ENCODE peak calls at places on chromosomes 13 and 19, in five cellular contexts. R, N, F, J and W are unnamed samples.

GRCh38 chr13:101065314-101065713 is 351.0 kb downstream of the NALCN start:
- DNase-seq in J (peak), R (no peak), N (no peak), F (no peak), W (no peak)

GRCh38 chr19:41531438-41532311 is 44.3 kb upstream of the CEACAM21 start:
- DNase-seq in N (peak), J (peak), R (peak), F (no peak), W (no peak)

GRCh38 chr19:36245210-36246005 is 30.5 kb downstream of the ZNF146 start:
- DNase-seq in J (no peak), N (no peak), F (peak), R (no peak), W (no peak)

GRCh38 chr13:78606471-78607408 is 3.4 kb upstream of the POU4F1 start:
- DNase-seq in R (no peak), J (no peak), N (no peak), F (peak), W (no peak)

GRCh38 chr13:75263741-75264407 is 218.1 kb downstream of the TBC1D4 start:
- DNase-seq in F (no peak), J (no peak), N (no peak), R (no peak), W (no peak)

GRCh38 chr13:71866173-71867091 is 572 bp downstream of the DACH1 start:
- DNase-seq in N (no peak), J (no peak), R (peak), F (peak), W (no peak)

GRCh38 chr19:33064778-33065550 is at the start of gene RHPN2:
- DNase-seq in R (peak), N (no peak), J (no peak), F (peak), W (no peak)

GRCh38 chr19:55487884-55488687 is at the start of gene SSC5D:
- DNase-seq in F (peak), N (no peak), R (no peak), J (no peak), W (no peak)

GRCh38 chr19:5953680-5954213 is 24.2 kb downstream of the RANBP3 start:
- DNase-seq in R (no peak), N (no peak), F (no peak), J (no peak), W (no peak)

GRCh38 chr13:61414686-61415664 is 674 bp downstream of the PCDH20 start:
- DNase-seq in F (peak), R (no peak), J (no peak), N (no peak), W (no peak)

GRCh38 chr13:44388427-44388826 is 14.8 kb downstream of the SERP2 start:
- DNase-seq in N (no peak), J (no peak), F (peak), R (no peak), W (no peak)

GRCh38 chr13:99432637-99433542 is 68.4 kb upstream of the TM9SF2 start:
- DNase-seq in R (peak), J (no peak), N (peak), F (peak), W (no peak)

GRCh38 chr13:28451482-28452217 is 43.3 kb downstream of the FLT1 start:
- DNase-seq in J (no peak), F (peak), N (no peak), R (no peak), W (no peak)

GRCh38 chr13:73000027-73000674 is 58.7 kb upstream of the KLF5 start:
- DNase-seq in N (no peak), R (no peak), J (no peak), F (no peak), W (no peak)

GRCh38 chr13:51341232-51341631 is 1.7 kb downstream of the SERPINE3 start:
- DNase-seq in J (no peak), R (no peak), N (no peak), F (no peak), W (no peak)

GRCh38 chr13:50257646-50258045 is 242.4 kb downstream of the KCNRG start:
- DNase-seq in F (no peak), N (no peak), R (no peak), J (no peak), W (no peak)

GRCh38 chr13:20192470-20193141 is at the start of gene GJB2:
- DNase-seq in F (peak), R (no peak), N (no peak), J (no peak), W (peak)

GRCh38 chr19:35224681-35225604 is 3.6 kb downstream of the FAM187B start:
- DNase-seq in F (peak), R (no peak), N (no peak), J (no peak), W (peak)

GRCh38 chr13:21402586-21403307 is 56.4 kb downstream of the ZDHHC20 start:
- DNase-seq in N (no peak), F (no peak), R (no peak), J (no peak), W (no peak)

GRCh38 chr13:77952737-77953136 is 34.1 kb upstream of the EDNRB start:
- DNase-seq in N (no peak), F (no peak), R (no peak), J (no peak), W (no peak)

GRCh38 chr19:38006361-38007045 is 99.5 kb downstream of the SIPA1L3 start:
- DNase-seq in F (no peak), R (no peak), J (no peak), N (no peak), W (no peak)

GRCh38 chr19:44002212-44002565 is 568 bp upstream of the ZNF230 start:
- DNase-seq in N (no peak), R (no peak), F (no peak), J (no peak), W (no peak)

GRCh38 chr19:44764975-44765948 is 12.4 kb upstream of the CBLC start:
- DNase-seq in R (no peak), F (no peak), J (no peak), N (no peak), W (no peak)

GRCh38 chr13:35891973-35892441 is 239.2 kb downstream of the DCLK1 start:
- DNase-seq in N (no peak), R (no peak), F (no peak), J (no peak), W (no peak)

GRCh38 chr19:46040952-46041500 is at the start of gene IGFL4:
- DNase-seq in N (no peak), J (peak), F (no peak), R (no peak), W (no peak)

GRCh38 chr19:10517760-10518443 is 655 bp upstream of the S1PR5 start:
- DNase-seq in N (peak), J (no peak), F (peak), R (no peak), W (no peak)

GRCh38 chr13:28425796-28426195 is 69.1 kb downstream of the FLT1 start:
- DNase-seq in N (no peak), R (no peak), J (no peak), F (no peak), W (no peak)

GRCh38 chr13:31046711-31047279 is 114.3 kb downstream of the TEX26 start:
- DNase-seq in F (no peak), N (no peak), J (no peak), R (no peak), W (no peak)

GRCh38 chr19:18483119-18483518 is 38.8 kb downstream of the ELL start:
- DNase-seq in F (no peak), J (no peak), R (no peak), N (no peak), W (no peak)

GRCh38 chr19:811511-812048 is 10.2 kb downstream of the PLPPR3 start:
- DNase-seq in F (peak), J (no peak), N (no peak), R (peak), W (no peak)
- TF ChIP-seq POLR2AphosphoS5 in F (peak), J (no peak), N (no peak), R (no peak), W (no peak)

DNA sequence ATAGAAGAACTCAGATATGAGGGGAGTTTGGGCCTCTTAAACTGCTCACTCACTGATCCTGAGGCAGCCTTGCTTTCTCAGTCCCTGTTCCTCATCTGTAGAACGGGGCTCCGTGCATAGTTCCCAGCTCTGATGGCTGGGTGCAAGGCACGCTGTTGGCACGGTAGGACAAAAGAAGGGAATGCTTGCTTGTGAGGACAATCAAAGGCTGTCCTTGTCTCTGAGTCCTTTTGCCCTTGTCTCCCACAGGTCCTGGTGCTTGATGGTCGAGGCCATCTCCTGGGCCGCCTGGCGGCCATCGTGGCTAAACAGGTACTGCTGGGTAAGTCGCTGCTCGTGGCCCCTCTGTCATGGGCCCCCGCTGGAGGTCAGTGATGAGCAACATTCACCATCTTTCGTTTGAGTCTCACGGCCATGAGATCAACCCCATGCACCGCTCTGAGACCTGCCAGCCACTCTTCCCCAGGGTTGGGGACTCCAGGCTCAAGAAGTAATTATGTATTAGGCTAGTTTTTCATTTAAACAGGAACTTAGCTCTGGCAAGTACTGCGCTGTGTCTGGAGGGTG is 2.3 kb downstream of the RPL13A start:
- DNase-seq in R (no peak), F (no peak), J (no peak), N (no peak), W (no peak)
- TF ChIP-seq POLR2AphosphoS5 in R (peak), F (peak), J (no peak), N (peak), W (no peak)

GRCh38 chr19:47713046-47714021 is at the start of gene EHD2:
- DNase-seq in F (peak), R (peak), J (no peak), N (peak), W (no peak)
- TF ChIP-seq POLR2AphosphoS5 in F (peak), R (no peak), J (no peak), N (peak), W (peak)

GRCh38 chr19:805600-806550 is 8.6 kb downstream of the PTBP1 start:
- DNase-seq in R (no peak), J (no peak), F (peak), N (no peak), W (no peak)

GRCh38 chr19:806815-807421 is 9.7 kb downstream of the PTBP1 start:
- DNase-seq in N (no peak), R (no peak), F (peak), J (no peak), W (no peak)

GRCh38 chr19:807627-808175 is 10.4 kb downstream of the PTBP1 start:
- DNase-seq in F (no peak), N (no peak), R (no peak), J (no peak), W (no peak)

GRCh38 chr19:810077-810855 is 11.5 kb downstream of the PLPPR3 start:
- DNase-seq in F (peak), R (no peak), J (no peak), N (no peak), W (no peak)

DNA sequence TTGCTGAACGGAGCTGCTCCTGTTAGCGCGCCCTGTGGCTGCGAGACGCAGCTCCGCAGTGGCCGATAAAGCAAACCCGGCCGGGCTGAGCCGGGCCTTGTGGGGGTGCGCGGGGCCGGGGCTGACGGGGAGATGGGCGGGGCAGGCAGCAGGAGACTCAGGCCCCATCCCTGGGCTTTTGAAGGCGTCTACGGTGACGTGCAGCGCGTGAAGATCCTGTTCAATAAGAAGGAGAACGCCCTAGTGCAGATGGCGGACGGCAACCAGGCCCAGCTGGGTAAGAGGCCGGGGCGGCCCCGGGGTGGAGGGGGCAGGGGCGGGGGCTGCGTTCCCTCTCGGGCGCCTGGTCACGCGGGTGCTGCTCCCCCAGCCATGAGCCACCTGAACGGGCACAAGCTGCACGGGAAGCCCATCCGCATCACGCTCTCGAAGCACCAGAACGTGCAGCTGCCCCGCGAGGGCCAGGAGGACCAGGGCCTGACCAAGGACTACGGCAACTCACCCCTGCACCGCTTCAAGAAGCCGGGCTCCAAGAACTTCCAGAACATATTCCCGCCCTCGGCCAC is 11.0 kb downstream of the PTBP1 start:
- DNase-seq in N (no peak), R (no peak), F (no peak), J (no peak), W (no peak)
- TF ChIP-seq POLR2AphosphoS5 in N (no peak), R (peak), F (no peak), J (no peak), W (no peak)

DNA sequence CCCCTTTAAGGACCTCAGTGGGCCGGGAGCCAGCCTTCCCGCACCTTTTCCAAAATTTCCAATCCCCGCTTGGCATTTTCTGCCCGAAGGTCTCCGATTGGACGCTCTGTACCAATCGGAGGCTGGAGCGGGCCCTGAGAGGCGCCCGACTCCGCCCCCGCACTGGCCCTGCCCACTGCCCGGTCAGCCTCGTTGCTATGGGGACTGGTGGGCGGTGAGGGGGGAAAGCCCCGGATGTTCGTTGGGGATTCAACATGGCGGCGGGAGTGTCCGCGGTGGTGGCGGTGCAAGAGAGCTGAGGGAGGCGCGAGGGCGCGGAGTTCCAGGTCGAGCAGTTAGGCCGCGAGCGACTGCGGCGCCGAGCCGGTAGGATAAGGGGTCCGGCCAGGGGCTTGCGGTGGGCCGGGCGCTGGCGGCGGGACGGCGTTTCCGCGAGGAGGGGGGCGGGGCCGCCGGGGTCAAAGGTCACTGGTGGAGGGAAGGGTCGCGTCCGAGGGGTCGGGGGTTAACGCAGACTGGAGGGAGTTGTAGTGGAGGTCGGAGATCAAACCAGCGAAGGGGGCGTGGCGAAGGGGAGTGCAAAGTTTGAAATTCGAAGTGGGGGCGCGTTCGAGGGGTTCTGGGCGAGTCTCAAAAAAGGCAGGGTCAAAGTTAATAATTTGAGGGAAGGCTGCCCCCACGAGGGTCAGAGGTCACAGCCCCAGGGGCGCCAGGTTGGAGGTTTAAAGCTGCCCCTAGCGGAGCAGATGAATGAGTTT is at the start of gene PAK4:
- DNase-seq in J (peak), F (peak), R (peak), N (peak), W (no peak)
- TF ChIP-seq POLR2AphosphoS5 in J (peak), F (peak), R (peak), N (peak), W (peak)

DNA sequence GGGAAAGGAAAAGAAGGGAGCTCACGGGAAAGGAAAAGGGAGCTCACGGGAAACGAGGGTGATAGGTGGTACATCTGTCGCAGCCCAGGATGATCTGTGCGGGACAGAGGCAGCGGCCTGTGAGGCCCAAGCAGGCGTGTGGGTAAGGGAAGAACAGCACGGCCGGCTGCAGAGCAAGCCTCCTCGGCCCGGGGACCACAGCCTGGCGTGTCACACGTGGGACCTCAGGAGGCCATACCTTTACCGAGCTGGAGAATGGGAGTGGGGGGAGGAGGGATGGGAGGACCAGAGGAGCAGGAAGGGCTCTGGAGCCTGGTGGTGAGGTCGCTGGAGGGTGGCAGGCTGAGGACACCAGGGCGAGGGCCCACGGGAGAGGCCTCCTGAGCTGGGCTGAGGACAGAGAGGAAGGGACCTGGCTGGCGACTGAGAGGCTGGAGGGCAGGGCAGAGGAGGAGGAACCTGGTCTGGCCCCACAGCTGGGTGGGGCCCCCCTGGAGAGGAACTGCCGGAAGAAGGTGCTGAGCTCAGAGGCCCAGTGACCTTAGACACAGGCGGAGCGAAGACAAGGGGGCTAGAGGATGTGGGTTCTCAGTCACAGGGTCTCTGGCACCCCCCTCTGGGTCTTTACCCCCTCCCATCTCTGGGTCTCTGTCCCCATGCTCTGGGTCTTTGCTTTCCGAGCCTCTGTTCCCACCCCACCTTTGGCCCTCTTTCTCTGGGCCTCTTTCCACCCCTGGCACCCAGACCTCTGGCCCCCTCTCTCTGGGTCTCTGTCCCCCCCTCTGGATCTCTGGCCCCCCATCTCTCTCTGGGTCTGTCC is 2.9 kb upstream of the FTL start:
- DNase-seq in F (peak), J (no peak), N (no peak), R (peak), W (no peak)
- TF ChIP-seq POLR2AphosphoS5 in F (peak), J (peak), N (no peak), R (peak), W (no peak)

GRCh38 chr19:4870025-4870700 is 2.7 kb upstream of the PLIN3 start:
- DNase-seq in F (peak), N (no peak), J (no peak), R (no peak), W (no peak)
- TF ChIP-seq POLR2AphosphoS5 in F (no peak), N (no peak), J (no peak), R (no peak), W (no peak)

GRCh38 chr19:2084993-2085720 is 11.0 kb downstream of the MOB3A start:
- DNase-seq in R (peak), F (no peak), N (peak), J (no peak), W (no peak)

GRCh38 chr19:2087621-2088100 is 8.5 kb downstream of the MOB3A start:
- DNase-seq in J (no peak), R (no peak), N (no peak), F (no peak), W (no peak)

GRCh38 chr19:2089727-2090053 is 6.4 kb downstream of the MOB3A start:
- DNase-seq in N (no peak), J (no peak), R (no peak), F (no peak), W (no peak)

GRCh38 chr19:2083174-2083854 is 12.8 kb downstream of the MOB3A start:
- DNase-seq in N (no peak), J (no peak), F (no peak), R (no peak), W (no peak)

DNA sequence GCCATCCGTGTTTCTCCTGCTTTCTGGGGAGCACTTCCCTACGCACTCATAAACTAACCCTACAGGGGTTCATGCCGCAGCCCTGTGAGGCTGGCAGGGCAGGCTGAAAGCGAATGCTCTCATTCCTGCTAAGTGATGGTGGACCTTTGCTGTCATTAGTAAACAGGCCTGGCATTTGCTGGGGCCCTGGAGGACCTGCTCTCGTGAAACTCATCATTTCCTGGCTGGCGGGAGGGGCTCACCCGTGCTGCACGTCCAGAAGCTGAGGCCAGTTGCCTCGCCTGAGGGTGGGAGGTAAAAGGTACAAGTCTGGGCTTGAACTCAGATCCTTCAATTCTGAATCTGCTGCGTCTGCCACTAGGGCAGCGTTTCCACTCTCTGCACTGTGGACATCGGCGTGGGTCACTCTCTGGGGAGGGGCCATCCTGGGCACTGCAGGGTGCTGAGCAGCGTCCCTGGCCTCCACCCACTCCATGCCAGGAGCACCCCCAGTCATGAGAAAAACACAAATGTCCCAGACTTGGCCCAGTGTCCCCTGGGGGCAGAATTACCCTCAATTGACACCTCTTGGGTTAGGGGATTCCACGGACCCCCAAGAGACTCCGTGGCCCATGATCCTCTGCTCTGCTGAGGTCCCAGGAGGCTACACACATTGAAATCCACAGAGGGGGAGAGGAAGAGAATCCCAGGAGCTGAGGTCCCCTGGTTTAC is 7.0 kb downstream of the MOB3A start:
- DNase-seq in R (no peak), F (no peak), J (no peak), N (peak), W (no peak)
- TF ChIP-seq POLR2AphosphoS5 in R (peak), F (no peak), J (no peak), N (no peak), W (no peak)

GRCh38 chr19:14378890-14379289 is 2.4 kb upstream of the ADGRE5 start:
- DNase-seq in J (no peak), R (no peak), N (no peak), F (no peak), W (no peak)

GRCh38 chr19:14375582-14376291 is 5.5 kb upstream of the ADGRE5 start:
- DNase-seq in R (no peak), F (peak), N (no peak), J (no peak), W (no peak)

GRCh38 chr19:14371321-14371821 is 9.9 kb upstream of the ADGRE5 start:
- DNase-seq in N (no peak), F (no peak), R (no peak), J (no peak), W (no peak)

GRCh38 chr19:14370169-14370998 is 10.9 kb upstream of the ADGRE5 start:
- DNase-seq in R (no peak), N (no peak), J (no peak), F (no peak), W (no peak)

GRCh38 chr19:14375055-14375581 is 6.1 kb upstream of the ADGRE5 start:
- DNase-seq in F (no peak), R (no peak), J (no peak), N (peak), W (no peak)
- TF ChIP-seq POLR2AphosphoS5 in F (no peak), R (no peak), J (no peak), N (no peak), W (no peak)